ENCODE peak calls at places on chromosome 15, in five cellular contexts. One of them, this sample, is unnamed.

GRCh38 chr15:38059665-38060064 is 125.2 kb downstream of the TMCO5A start:
- DNase-seq in GM12878: no peak
- DNase-seq in H1: no peak
- DNase-seq in K562: no peak
- DNase-seq in HCT116: no peak
- DNase-seq in this sample: no peak

GRCh38 chr15:40852529-40852928 is 8.7 kb downstream of the SPINT1 start:
- DNase-seq in HCT116: no peak
- DNase-seq in GM12878: no peak
- DNase-seq in K562: no peak
- DNase-seq in H1: no peak
- DNase-seq in this sample: no peak

GRCh38 chr15:50753463-50753862 is 12.0 kb downstream of the SPPL2A start:
- DNase-seq in GM12878: no peak
- DNase-seq in K562: peak
- DNase-seq in H1: no peak
- DNase-seq in HCT116: no peak
- DNase-seq in this sample: no peak

GRCh38 chr15:95497681-95498080 is 832.8 kb upstream of the NR2F2 start:
- DNase-seq in H1: no peak
- DNase-seq in GM12878: no peak
- DNase-seq in K562: no peak
- DNase-seq in HCT116: no peak
- DNase-seq in this sample: no peak

GRCh38 chr15:28267727-28268126 is 54.3 kb downstream of the HERC2 start:
- DNase-seq in GM12878: no peak
- DNase-seq in HCT116: no peak
- DNase-seq in H1: no peak
- DNase-seq in K562: no peak
- DNase-seq in this sample: no peak

GRCh38 chr15:45328663-45329062 is 49.7 kb downstream of the GATM start:
- DNase-seq in H1: no peak
- DNase-seq in GM12878: no peak
- DNase-seq in K562: no peak
- DNase-seq in HCT116: no peak
- DNase-seq in this sample: peak

GRCh38 chr15:95919460-95919859 is 411.0 kb upstream of the NR2F2 start:
- DNase-seq in K562: peak
- DNase-seq in GM12878: no peak
- DNase-seq in HCT116: no peak
- DNase-seq in H1: no peak
- DNase-seq in this sample: no peak

GRCh38 chr15:60731583-60732130 is 252.7 kb upstream of the ICE2 start:
- DNase-seq in HCT116: no peak
- DNase-seq in H1: no peak
- DNase-seq in K562: no peak
- DNase-seq in GM12878: no peak
- DNase-seq in this sample: no peak

GRCh38 chr15:92878593-92879053 is 21.5 kb upstream of the CHD2 start:
- DNase-seq in K562: peak
- DNase-seq in HCT116: no peak
- DNase-seq in GM12878: no peak
- DNase-seq in H1: no peak
- DNase-seq in this sample: no peak

GRCh38 chr15:69293741-69294615 is 4.7 kb upstream of the PAQR5 start:
- DNase-seq in HCT116: no peak
- DNase-seq in GM12878: no peak
- DNase-seq in K562: no peak
- DNase-seq in H1: no peak
- DNase-seq in this sample: no peak

GRCh38 chr15:66581972-66582537 is 16.3 kb upstream of the LCTL start:
- DNase-seq in HCT116: no peak
- DNase-seq in H1: no peak
- DNase-seq in GM12878: no peak
- DNase-seq in K562: no peak
- DNase-seq in this sample: no peak

GRCh38 chr15:69410290-69410874 is 3.8 kb upstream of the KIF23 start:
- DNase-seq in K562: no peak
- DNase-seq in H1: no peak
- DNase-seq in HCT116: peak
- DNase-seq in GM12878: no peak
- DNase-seq in this sample: peak

GRCh38 chr15:69697913-69698312 is 245.3 kb downstream of the RPLP1 start:
- DNase-seq in HCT116: no peak
- DNase-seq in GM12878: no peak
- DNase-seq in H1: no peak
- DNase-seq in K562: no peak
- DNase-seq in this sample: no peak

GRCh38 chr15:65638681-65639089 is 16.9 kb downstream of the SLC24A1 start:
- DNase-seq in K562: peak
- DNase-seq in GM12878: peak
- DNase-seq in H1: no peak
- DNase-seq in HCT116: peak
- DNase-seq in this sample: peak

GRCh38 chr15:29143909-29144308 is 125.7 kb downstream of the NSMCE3 start:
- DNase-seq in GM12878: no peak
- DNase-seq in K562: no peak
- DNase-seq in H1: no peak
- DNase-seq in HCT116: no peak
- DNase-seq in this sample: no peak

GRCh38 chr15:66294932-66295235 is 1.5 kb downstream of the DIS3L start:
- DNase-seq in HCT116: no peak
- DNase-seq in H1: no peak
- DNase-seq in K562: peak
- DNase-seq in GM12878: no peak
- DNase-seq in this sample: no peak

GRCh38 chr15:75062706-75063105 is 39.3 kb downstream of the PPCDC start:
- DNase-seq in K562: no peak
- DNase-seq in GM12878: no peak
- DNase-seq in HCT116: no peak
- DNase-seq in H1: no peak
- DNase-seq in this sample: no peak

GRCh38 chr15:38176155-38176554 is 76.5 kb upstream of the SPRED1 start:
- DNase-seq in K562: no peak
- DNase-seq in GM12878: peak
- DNase-seq in HCT116: no peak
- DNase-seq in H1: no peak
- DNase-seq in this sample: no peak

GRCh38 chr15:76200083-76200465 is 111.2 kb downstream of the ETFA start:
- DNase-seq in GM12878: no peak
- DNase-seq in H1: no peak
- DNase-seq in HCT116: no peak
- DNase-seq in K562: no peak
- DNase-seq in this sample: no peak

GRCh38 chr15:29322407-29322806 is 52.8 kb upstream of the NSMCE3 start:
- DNase-seq in HCT116: no peak
- DNase-seq in H1: no peak
- DNase-seq in K562: no peak
- DNase-seq in GM12878: no peak
- DNase-seq in this sample: no peak

GRCh38 chr15:101320501-101321052 is 25.5 kb upstream of the SNRPA1 start:
- DNase-seq in HCT116: no peak
- DNase-seq in GM12878: no peak
- DNase-seq in H1: no peak
- DNase-seq in K562: no peak
- DNase-seq in this sample: no peak

GRCh38 chr15:63498815-63499549 is 5.4 kb upstream of the USP3 start:
- DNase-seq in K562: no peak
- DNase-seq in HCT116: no peak
- DNase-seq in GM12878: no peak
- DNase-seq in H1: no peak
- DNase-seq in this sample: no peak

GRCh38 chr15:67127925-67128324 is 62.5 kb downstream of the SMAD3 start:
- DNase-seq in K562: no peak
- DNase-seq in GM12878: no peak
- DNase-seq in HCT116: peak
- DNase-seq in H1: no peak
- DNase-seq in this sample: no peak

GRCh38 chr15:35533130-35534110 is 12.5 kb downstream of the DPH6 start:
- DNase-seq in HCT116: no peak
- DNase-seq in H1: no peak
- DNase-seq in GM12878: no peak
- DNase-seq in K562: no peak
- DNase-seq in this sample: no peak

GRCh38 chr15:33029247-33029646 is 165.3 kb downstream of the FMN1 start:
- DNase-seq in HCT116: no peak
- DNase-seq in GM12878: no peak
- DNase-seq in H1: no peak
- DNase-seq in K562: no peak
- DNase-seq in this sample: no peak

GRCh38 chr15:73747847-73748605 is 5.1 kb downstream of the INSYN1 start:
- DNase-seq in K562: no peak
- DNase-seq in HCT116: no peak
- DNase-seq in H1: no peak
- DNase-seq in GM12878: no peak
- DNase-seq in this sample: no peak

GRCh38 chr15:95162069-95162468 is 930.7 kb downstream of the MCTP2 start:
- DNase-seq in H1: no peak
- DNase-seq in HCT116: no peak
- DNase-seq in K562: no peak
- DNase-seq in GM12878: no peak
- DNase-seq in this sample: no peak

DNA sequence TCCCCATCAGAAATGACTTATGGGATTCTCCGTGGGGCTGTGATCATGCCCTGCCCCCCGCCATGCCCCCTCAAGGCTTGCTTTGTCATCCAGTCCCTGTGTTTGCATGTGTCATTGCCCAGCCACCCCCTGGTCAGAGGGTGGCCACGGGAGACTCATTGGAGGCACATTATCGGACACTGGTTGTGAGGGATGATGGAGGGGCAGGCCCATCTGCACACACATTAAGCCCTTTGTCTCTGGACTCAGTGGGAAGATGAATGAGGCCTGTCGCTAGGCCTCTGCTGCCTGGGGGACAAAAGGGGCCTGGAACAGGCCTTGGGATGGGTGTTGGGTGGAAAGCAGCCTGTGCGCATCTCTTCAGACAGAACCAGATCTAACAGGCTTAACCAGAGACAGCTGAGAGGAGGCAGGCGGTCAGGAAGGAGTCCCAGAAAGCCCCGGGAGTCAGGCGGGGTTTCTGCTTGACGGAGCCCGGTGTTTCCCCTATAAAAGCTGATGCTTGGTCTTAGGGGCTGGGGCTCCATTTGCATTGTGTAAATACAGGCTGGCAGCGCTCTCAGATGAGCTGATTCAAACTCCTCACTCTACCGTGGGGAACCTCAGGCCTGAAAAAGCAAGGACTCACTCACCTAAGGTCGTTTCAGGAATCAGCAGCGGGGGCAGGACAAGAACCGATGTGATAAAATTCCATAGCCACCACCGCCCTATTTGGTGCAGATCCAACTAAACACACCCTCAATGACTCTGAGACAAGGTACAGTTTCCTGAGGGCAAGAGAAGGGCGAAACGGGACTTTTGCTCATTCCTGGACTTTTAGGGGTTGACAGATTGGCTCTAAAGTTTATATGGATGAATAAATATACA is 17.0 kb upstream of the SKIC8 start:
- DNase-seq in GM12878: no peak
- DNase-seq in H1: no peak
- DNase-seq in HCT116: no peak
- DNase-seq in K562: no peak
- DNase-seq in this sample: no peak
- TF ChIP-seq JUND in GM12878: no peak
- TF ChIP-seq JUND in H1: no peak
- TF ChIP-seq JUND in HCT116: no peak
- TF ChIP-seq JUND in K562: no peak
- TF ChIP-seq JUND in this sample: no peak

DNA sequence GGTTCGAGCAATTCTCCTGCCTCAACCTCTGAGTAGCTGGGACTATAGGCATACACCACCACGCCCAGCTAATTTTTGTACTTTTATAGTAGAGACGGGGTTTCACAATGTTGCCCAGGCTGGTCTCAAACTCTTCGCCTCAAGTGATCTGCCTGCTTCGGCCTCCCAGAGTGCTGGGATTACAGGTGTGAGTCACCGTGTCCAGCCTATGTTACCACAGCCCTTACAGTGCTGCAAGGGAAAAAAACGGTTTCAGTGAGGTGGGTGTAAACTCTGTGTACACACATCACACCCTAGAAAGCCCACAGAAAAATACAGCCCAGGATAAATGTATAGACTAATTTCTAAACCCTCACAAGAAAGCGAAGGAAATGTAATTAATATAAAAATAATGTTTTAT is 103.5 kb upstream of the AKAP13 start:
- DNase-seq in HCT116: no peak
- DNase-seq in H1: no peak
- DNase-seq in K562: no peak
- DNase-seq in GM12878: no peak
- DNase-seq in this sample: no peak
- TF ChIP-seq JUND in HCT116: no peak
- TF ChIP-seq JUND in H1: no peak
- TF ChIP-seq JUND in K562: no peak
- TF ChIP-seq JUND in GM12878: no peak
- TF ChIP-seq JUND in this sample: no peak

DNA sequence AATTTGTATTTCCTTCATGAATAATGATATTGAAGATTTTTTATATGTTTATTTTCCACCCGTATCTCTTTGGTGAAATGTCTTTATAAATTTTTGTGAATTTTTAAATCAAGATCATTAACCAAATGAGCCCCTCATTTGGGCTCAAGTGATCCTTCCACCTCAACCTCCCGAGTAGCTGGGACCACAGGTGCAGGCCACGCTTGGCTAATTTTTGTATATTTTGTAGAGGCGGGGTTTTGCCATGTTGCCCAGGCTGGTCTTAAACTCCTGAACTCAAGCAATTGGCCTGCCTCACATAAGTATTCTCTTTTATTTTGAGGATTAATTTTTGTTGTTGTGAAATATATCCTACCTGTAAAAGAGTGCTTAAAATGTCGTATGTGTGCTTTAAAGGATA is 4.9 kb downstream of the BBS4 start:
- DNase-seq in HCT116: no peak
- DNase-seq in GM12878: no peak
- DNase-seq in H1: no peak
- DNase-seq in K562: no peak
- DNase-seq in this sample: no peak
- TF ChIP-seq JUND in HCT116: no peak
- TF ChIP-seq JUND in GM12878: no peak
- TF ChIP-seq JUND in H1: no peak
- TF ChIP-seq JUND in K562: no peak
- TF ChIP-seq JUND in this sample: no peak

GRCh38 chr15:79433610-79434009 is 1.5 kb downstream of the MINAR1 start:
- DNase-seq in H1: no peak
- DNase-seq in GM12878: no peak
- DNase-seq in K562: no peak
- DNase-seq in HCT116: no peak
- DNase-seq in this sample: no peak
- TF ChIP-seq JUND in H1: no peak
- TF ChIP-seq JUND in GM12878: no peak
- TF ChIP-seq JUND in K562: no peak
- TF ChIP-seq JUND in HCT116: no peak
- TF ChIP-seq JUND in this sample: no peak

This sample was measured in T47D.